ENCODE peak calls at places on chromosomes 2 and 18, in five cellular contexts. X is AG09319, O is right atrium auricular region, L is heart right ventricle, Q is fibroblast of lung. G is an unnamed sample.

GRCh38 chr2:224938670-224939309 is 103.5 kb downstream of the DOCK10 start:
- DNase-seq in X (no peak), O (no peak), L (no peak), Q (peak; percentile 83), G (peak; percentile 18)

GRCh38 chr2:62208758-62209114 is 12.8 kb downstream of the B3GNT2 start:
- DNase-seq in X (no peak), O (no peak), L (no peak), Q (no peak), G (no peak)

GRCh38 chr2:107569496-107569895 is 257.2 kb upstream of the RGPD4 start:
- DNase-seq in X (no peak), O (no peak), L (no peak), Q (peak; percentile 33), G (no peak)

GRCh38 chr2:128362889-128363228 is 44.2 kb upstream of the HS6ST1 start:
- DNase-seq in X (no peak), O (no peak), L (no peak), Q (peak; percentile 89), G (peak; percentile 69)

GRCh38 chr2:183898641-183899040 is 699.7 kb upstream of the ZNF804A start:
- DNase-seq in X (no peak), O (no peak), L (no peak), Q (peak; percentile 18), G (no peak)

GRCh38 chr2:121071058-121071504 is 213.9 kb downstream of the TFCP2L1 start:
- DNase-seq in X (peak; percentile 10), O (no peak), L (peak; percentile 74), Q (peak; percentile 13), G (peak; percentile 36)

GRCh38 chr18:31738460-31739407 is 21.9 kb downstream of the SLC25A52 start:
- DNase-seq in X (no peak), O (no peak), L (no peak), Q (no peak), G (no peak)

GRCh38 chr18:23765931-23766330 is 76.7 kb downstream of the LAMA3 start:
- DNase-seq in X (no peak), O (no peak), L (no peak), Q (no peak), G (no peak)

GRCh38 chr2:213152065-213152794 is 818 bp upstream of the IKZF2 start:
- DNase-seq in X (peak; percentile 45), O (peak; percentile 77), L (peak; percentile 74), Q (peak; percentile 80), G (peak; percentile 75)

GRCh38 chr18:70553961-70554325 is 265.1 kb downstream of the SOCS6 start:
- DNase-seq in X (no peak), O (no peak), L (no peak), Q (no peak), G (no peak)

GRCh38 chr2:221111739-221112138 is 460.4 kb downstream of the EPHA4 start:
- DNase-seq in X (no peak), O (no peak), L (no peak), Q (no peak), G (no peak)

GRCh38 chr2:241620419-241620769 is 16.6 kb downstream of the THAP4 start:
- DNase-seq in X (no peak), O (no peak), L (no peak), Q (peak; percentile 43), G (no peak)

GRCh38 chr2:101349893-101350662 is 37.2 kb downstream of the CREG2 start:
- DNase-seq in X (no peak), O (no peak), L (no peak), Q (peak; percentile 54), G (peak; percentile 21)

GRCh38 chr2:101770672-101771071 is 73.2 kb downstream of the MAP4K4 start:
- DNase-seq in X (no peak), O (no peak), L (no peak), Q (peak; percentile 63), G (peak; percentile 74)

GRCh38 chr18:47986724-47987455 is 56.4 kb upstream of the SMAD2 start:
- DNase-seq in X (no peak), O (no peak), L (no peak), Q (peak; percentile 12), G (no peak)

GRCh38 chr2:30408961-30409387 is 38.1 kb upstream of the LCLAT1 start:
- DNase-seq in X (no peak), O (no peak), L (no peak), Q (peak; percentile 87), G (peak; percentile 78)

GRCh38 chr2:69437751-69438154 is 518 bp upstream of the NFU1 start:
- DNase-seq in X (no peak), O (no peak), L (no peak), Q (no peak), G (no peak)

GRCh38 chr2:136796339-136796738 is 31.0 kb downstream of the THSD7B start:
- DNase-seq in X (no peak), O (no peak), L (no peak), Q (no peak), G (no peak)

GRCh38 chr2:178485356-178485755 is 5.1 kb downstream of the PLEKHA3 start:
- DNase-seq in X (peak; percentile 39), O (no peak), L (no peak), Q (peak; percentile 5), G (no peak)

GRCh38 chr2:208595386-208596275 is 189.0 kb downstream of the PTH2R start:
- DNase-seq in X (no peak), O (no peak), L (no peak), Q (peak; percentile 0), G (no peak)

GRCh38 chr2:111100087-111100764 is 20.5 kb upstream of the BCL2L11 start:
- DNase-seq in X (no peak), O (no peak), L (no peak), Q (no peak), G (no peak)

GRCh38 chr18:58911766-58912165 is 47.1 kb downstream of the ZNF532 start:
- DNase-seq in X (no peak), O (no peak), L (no peak), Q (no peak), G (no peak)

GRCh38 chr2:200050921-200051620 is 95.7 kb downstream of the MAIP1 start:
- DNase-seq in X (no peak), O (no peak), L (no peak), Q (no peak), G (no peak)

GRCh38 chr2:11899264-11899818 is 152.9 kb downstream of the LPIN1 start:
- DNase-seq in X (no peak), O (no peak), L (no peak), Q (peak; percentile 80), G (peak; percentile 48)

GRCh38 chr2:206565666-206566065 is 76.6 kb upstream of the FAM237A start:
- DNase-seq in X (no peak), O (no peak), L (no peak), Q (no peak), G (no peak)

GRCh38 chr2:71715241-71715750 is 261.9 kb downstream of the DYSF start:
- DNase-seq in X (no peak), O (no peak), L (no peak), Q (no peak), G (no peak)

GRCh38 chr2:168767258-168767657 is 35.2 kb upstream of the NOSTRIN start:
- DNase-seq in X (no peak), O (no peak), L (no peak), Q (peak; percentile 18), G (peak; percentile 32)

GRCh38 chr18:23779696-23780303 is 90.5 kb downstream of the LAMA3 start:
- DNase-seq in X (no peak), O (no peak), L (no peak), Q (peak; percentile 60), G (peak; percentile 62)

GRCh38 chr2:165762723-165763122 is 31.3 kb downstream of the GALNT3 start:
- DNase-seq in X (no peak), O (no peak), L (no peak), Q (no peak), G (no peak)

GRCh38 chr2:231605607-231606091 is 13.0 kb downstream of the TEX44 start:
- DNase-seq in X (no peak), O (no peak), L (peak; percentile 52), Q (no peak), G (no peak)

GRCh38 chr2:25032094-25032493 is 9.8 kb upstream of the EFR3B start:
- DNase-seq in X (no peak), O (no peak), L (no peak), Q (no peak), G (peak; percentile 10)

DNA sequence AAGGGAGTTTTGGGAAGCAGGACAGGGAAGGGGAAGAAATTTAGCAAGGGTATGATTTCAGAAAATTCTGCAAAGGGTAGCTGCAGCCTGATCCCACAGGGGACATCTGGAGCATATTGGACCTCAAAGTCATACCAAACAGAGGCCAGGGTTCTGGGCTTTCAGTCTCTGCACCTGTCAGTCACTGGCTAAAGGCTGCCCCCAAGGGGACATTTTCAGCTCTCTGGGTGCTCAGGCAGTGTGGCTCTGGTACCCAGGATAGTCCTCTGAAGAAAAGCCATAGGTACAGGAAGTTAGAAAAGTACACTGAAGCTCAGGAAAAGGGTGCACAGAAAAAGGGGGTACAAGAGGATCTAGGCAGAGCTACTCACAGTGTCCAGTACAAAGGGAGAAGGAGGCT is 149.2 kb downstream of the INSIG2 start:
- DNase-seq in X (no peak), O (no peak), L (no peak), Q (no peak), G (no peak)
- TF ChIP-seq CTCF in X (no peak), O (no peak), L (no peak), Q (no peak), G (no peak)

DNA sequence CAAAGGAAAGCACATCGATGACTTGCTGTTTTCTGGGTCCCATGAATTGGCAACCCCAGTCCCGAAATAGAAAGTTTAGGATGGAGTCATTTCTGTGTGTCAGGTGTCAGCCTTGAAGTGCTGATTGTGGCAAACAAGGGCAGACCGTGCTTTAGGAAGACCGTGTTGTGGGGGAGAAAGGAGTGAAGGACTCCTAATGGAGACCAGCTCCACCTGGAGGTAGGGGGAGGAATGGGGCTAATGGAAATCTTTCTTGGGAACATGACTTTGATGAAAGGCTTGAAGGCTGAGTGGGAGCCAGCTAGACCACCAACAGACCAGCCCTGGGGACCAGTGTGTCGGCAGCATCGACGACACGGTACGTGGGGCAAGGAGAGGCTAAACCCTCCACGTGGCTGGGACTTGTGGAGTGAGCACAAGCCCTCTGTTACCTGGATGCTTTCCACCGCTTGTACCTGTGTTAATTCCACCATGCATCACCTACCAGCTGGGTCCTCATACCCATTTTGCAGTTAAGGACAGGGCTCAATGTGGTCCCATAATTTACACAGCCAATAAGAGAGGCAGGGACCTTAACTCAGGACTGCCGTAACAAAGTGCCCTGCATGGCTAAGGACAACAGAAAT is 104.2 kb downstream of the SH3BP4 start:
- DNase-seq in X (no peak), O (no peak), L (no peak), Q (no peak), G (no peak)
- TF ChIP-seq CTCF in X (peak; percentile 37), O (peak; percentile 77), L (peak; percentile 60), Q (peak; percentile 53), G (peak; percentile 68)

DNA sequence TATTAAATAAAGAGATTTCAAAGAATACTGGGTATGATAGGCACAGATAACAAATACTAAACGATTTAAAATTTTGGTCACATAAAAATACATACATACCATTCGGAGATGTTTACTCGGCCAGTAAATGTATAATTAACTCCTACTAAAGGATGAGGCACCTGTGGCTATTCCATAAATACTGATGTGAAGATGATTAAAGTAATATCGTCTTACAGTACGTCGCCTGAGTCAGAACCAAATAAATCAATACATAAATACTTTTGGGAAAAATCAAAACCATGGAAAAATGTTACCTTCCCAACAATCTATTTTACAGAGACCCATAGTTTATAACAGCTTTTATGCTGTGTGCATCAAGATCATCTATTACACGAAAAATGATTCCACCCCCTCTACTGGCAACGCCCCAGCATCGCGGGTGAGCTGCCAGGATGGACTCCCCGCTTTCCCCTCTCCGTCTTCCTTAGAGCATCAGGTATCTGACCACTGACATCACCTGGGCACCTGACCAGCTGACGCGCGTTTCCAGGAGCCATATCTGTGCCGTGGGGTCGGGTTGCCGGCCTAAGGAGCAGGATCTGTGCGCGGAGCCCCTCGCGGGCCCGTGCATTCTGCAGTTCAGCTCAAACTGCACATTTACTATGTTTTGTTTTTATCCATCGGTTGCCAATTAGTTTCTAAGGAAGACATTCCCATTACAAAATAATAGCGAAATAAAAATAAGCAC is 970 bp downstream of the ICA1L start:
- DNase-seq in X (no peak), O (peak; percentile 70), L (peak; percentile 54), Q (peak; percentile 49), G (peak; percentile 48)
- TF ChIP-seq CTCF in X (peak; percentile 37), O (peak; percentile 42), L (peak; percentile 46), Q (peak; percentile 57), G (peak; percentile 73)

GRCh38 chr2:125227843-125228392 is 1202.8 kb downstream of the CNTNAP5 start:
- DNase-seq in X (no peak), O (no peak), L (no peak), Q (no peak), G (no peak)
- TF ChIP-seq CTCF in X (no peak), O (peak; percentile 17), L (no peak), Q (peak; percentile 23), G (no peak)